ENCODE peak calls at places on chromosomes 12 and 14, in nine cellular contexts. Y is lower lobe of right lung, K is GM23248, X is kidney, V is neural progenitor cell, A is Peyer's patch, G is tibial artery, P is heart left ventricle, T is prostate gland. J is an unnamed sample.

GRCh38 chr14:83255727-83256090 is 1722.1 kb upstream of the SEL1L start:
- DNase-seq in P (no peak), Y (no peak), V (no peak), K (no peak), T (no peak), X (no peak), A (no peak), G (no peak), J (no peak)

GRCh38 chr14:92928961-92929688 is 6.2 kb downstream of the CHGA start:
- DNase-seq in X (no peak), P (no peak), Y (no peak), T (no peak), V (no peak), G (no peak), A (no peak), K (no peak), J (no peak)

GRCh38 chr14:105979446-105979845 is 453.1 kb downstream of the TMEM121 start:
- DNase-seq in X (no peak), P (no peak), T (no peak), V (no peak), G (no peak), K (no peak), A (no peak), Y (no peak), J (no peak)

GRCh38 chr12:42236017-42236416 is 2.0 kb downstream of the YAF2 start:
- DNase-seq in T (no peak), P (no peak), V (no peak), K (peak), G (no peak), X (no peak), Y (no peak), A (no peak), J (no peak)

GRCh38 chr12:92403210-92404175 is 257.8 kb upstream of the BTG1 start:
- DNase-seq in T (no peak), A (peak), G (no peak), P (no peak), K (no peak), X (no peak), V (no peak), Y (no peak), J (no peak)

GRCh38 chr12:116594325-116595038 is 35.3 kb downstream of the MAP1LC3B2 start:
- DNase-seq in G (peak), Y (peak), X (no peak), K (no peak), P (peak), A (peak), T (no peak), V (no peak), J (no peak)

GRCh38 chr12:49020441-49020840 is 1.9 kb upstream of the PRKAG1 start:
- DNase-seq in V (no peak), Y (no peak), G (no peak), P (no peak), K (no peak), T (no peak), A (no peak), X (no peak), J (no peak)

GRCh38 chr12:113088971-113089756 is 32.6 kb downstream of the DTX1 start:
- DNase-seq in A (peak), T (no peak), G (no peak), P (no peak), V (no peak), X (no peak), Y (no peak), K (no peak), J (no peak)

GRCh38 chr14:44962573-44963528 is 861 bp downstream of the TOGARAM1 start:
- DNase-seq in Y (peak), V (peak), K (peak), A (peak), X (peak), P (peak), T (peak), G (peak), J (peak)

GRCh38 chr12:115752913-115753726 is 524.4 kb downstream of the MED13L start:
- DNase-seq in K (peak), A (no peak), G (no peak), V (peak), Y (no peak), P (peak), T (peak), X (no peak), J (peak)

GRCh38 chr12:63857771-63858670 is 13.5 kb downstream of the SRGAP1 start:
- DNase-seq in A (no peak), P (no peak), G (no peak), T (no peak), V (no peak), K (peak), X (no peak), Y (no peak), J (no peak)

GRCh38 chr12:2833810-2834209 is 1.0 kb downstream of the NRIP2 start:
- DNase-seq in T (no peak), Y (no peak), P (peak), K (no peak), A (no peak), X (peak), V (no peak), G (no peak), J (no peak)

GRCh38 chr12:53623526-53623925 is 2.7 kb downstream of the ATF7 start:
- DNase-seq in A (no peak), K (peak), P (peak), V (no peak), X (no peak), T (peak), Y (no peak), G (no peak), J (no peak)

DNA sequence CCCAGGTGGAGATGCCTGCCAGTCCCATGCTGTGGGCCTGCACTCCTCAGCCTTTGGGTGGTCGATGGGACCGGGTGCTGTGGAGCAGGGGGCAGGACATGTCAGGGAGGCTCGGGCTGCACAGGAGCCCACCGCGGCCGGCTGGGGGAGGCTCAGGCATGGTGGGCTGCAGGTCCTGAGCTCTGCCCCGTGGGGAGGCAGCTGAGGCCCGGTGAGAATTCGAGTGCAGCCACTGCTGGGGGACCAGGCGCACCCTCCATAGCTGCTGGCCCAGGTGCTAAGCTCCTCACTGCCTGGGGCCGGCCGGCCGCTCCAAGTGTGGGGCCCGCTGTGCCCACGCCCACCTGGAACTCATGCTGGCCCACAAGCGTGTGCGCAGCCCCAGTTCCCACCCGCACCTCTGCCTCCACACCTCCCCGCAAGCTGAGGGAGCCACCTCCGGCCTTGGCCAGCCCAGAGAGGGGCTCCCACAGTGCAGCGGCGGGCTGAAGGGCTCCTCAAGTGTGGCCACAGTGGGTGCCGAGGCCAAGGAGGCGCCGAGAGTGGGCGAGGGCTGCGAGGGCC is 49.6 kb downstream of the DACT1 start:
- DNase-seq in A (no peak), T (no peak), Y (no peak), V (no peak), G (no peak), K (no peak), X (peak), P (no peak), J (no peak)
- H3K27ac ChIP-seq in A (no peak), T (no peak), Y (no peak), V (no peak), G (no peak), K (no peak), X (no peak), P (no peak), J (no peak)

GRCh38 chr12:12499909-12500604 is 62.6 kb downstream of the DUSP16 start:
- DNase-seq in G (no peak), V (no peak), X (no peak), Y (no peak), P (no peak), T (no peak), K (no peak), A (no peak), J (no peak)

GRCh38 chr12:12505544-12506501 is 56.8 kb downstream of the DUSP16 start:
- DNase-seq in X (no peak), A (no peak), G (no peak), Y (no peak), T (no peak), K (peak), P (no peak), V (no peak), J (no peak)

GRCh38 chr12:12501121-12501520 is 61.5 kb downstream of the DUSP16 start:
- DNase-seq in X (no peak), P (no peak), G (no peak), V (no peak), A (no peak), Y (no peak), K (no peak), T (no peak), J (no peak)

GRCh38 chr12:12503384-12504078 is 59.1 kb downstream of the DUSP16 start:
- DNase-seq in V (peak), G (no peak), T (no peak), Y (no peak), P (no peak), K (no peak), X (no peak), A (peak), J (no peak)

GRCh38 chr12:12502813-12503146 is 59.9 kb downstream of the DUSP16 start:
- DNase-seq in Y (no peak), K (no peak), A (no peak), G (no peak), V (no peak), T (no peak), P (no peak), X (no peak), J (no peak)
- H3K27ac ChIP-seq in Y (no peak), K (no peak), A (no peak), G (no peak), V (no peak), T (no peak), P (no peak), X (no peak), J (no peak)

GRCh38 chr14:60734465-60735242 is at the start of gene MNAT1:
- DNase-seq in G (peak), X (peak), T (peak), Y (peak), P (peak), K (peak), A (peak), V (peak), J (peak)
- H3K27ac ChIP-seq in G (peak), X (peak), T (peak), Y (peak), P (peak), K (peak), A (peak), V (peak), J (peak)

GRCh38 chr12:123134755-123135282 is 16.1 kb downstream of the PITPNM2 start:
- DNase-seq in A (no peak), V (no peak), P (no peak), K (no peak), Y (no peak), T (no peak), G (no peak), X (no peak), J (no peak)
- H3K27ac ChIP-seq in A (no peak), V (no peak), P (no peak), K (no peak), Y (peak), T (no peak), G (no peak), X (no peak), J (no peak)

GRCh38 chr12:27711957-27712356 is 1.3 kb downstream of the MRPS35 start:
- DNase-seq in A (no peak), Y (no peak), X (no peak), V (no peak), T (no peak), K (no peak), G (no peak), P (no peak), J (no peak)

GRCh38 chr12:27709932-27710591 is 570 bp upstream of the MRPS35 start:
- DNase-seq in V (no peak), G (no peak), Y (no peak), T (peak), P (no peak), X (no peak), A (peak), K (peak), J (peak)

GRCh38 chr12:27710592-27711311 is at the start of gene MRPS35:
- DNase-seq in G (peak), V (peak), Y (peak), A (peak), K (peak), P (peak), T (peak), X (peak), J (peak)

GRCh38 chr12:27709212-27709931 is 1.3 kb upstream of the MRPS35 start:
- DNase-seq in V (no peak), T (no peak), K (no peak), A (no peak), Y (no peak), X (no peak), P (no peak), G (no peak), J (no peak)

GRCh38 chr12:27711312-27711682 is 665 bp downstream of the MRPS35 start:
- DNase-seq in X (no peak), G (no peak), K (no peak), A (no peak), V (no peak), P (no peak), Y (no peak), T (no peak), J (no peak)
- H3K27ac ChIP-seq in X (no peak), G (peak), K (peak), A (peak), V (no peak), P (peak), Y (peak), T (peak), J (peak)

GRCh38 chr14:100693877-100694578 is 32.7 kb upstream of the DLK1 start:
- DNase-seq in T (no peak), Y (no peak), P (no peak), V (no peak), A (no peak), K (no peak), G (no peak), X (no peak), J (no peak)
- H3K27ac ChIP-seq in T (no peak), Y (no peak), P (no peak), V (no peak), A (no peak), K (no peak), G (no peak), X (no peak), J (no peak)

DNA sequence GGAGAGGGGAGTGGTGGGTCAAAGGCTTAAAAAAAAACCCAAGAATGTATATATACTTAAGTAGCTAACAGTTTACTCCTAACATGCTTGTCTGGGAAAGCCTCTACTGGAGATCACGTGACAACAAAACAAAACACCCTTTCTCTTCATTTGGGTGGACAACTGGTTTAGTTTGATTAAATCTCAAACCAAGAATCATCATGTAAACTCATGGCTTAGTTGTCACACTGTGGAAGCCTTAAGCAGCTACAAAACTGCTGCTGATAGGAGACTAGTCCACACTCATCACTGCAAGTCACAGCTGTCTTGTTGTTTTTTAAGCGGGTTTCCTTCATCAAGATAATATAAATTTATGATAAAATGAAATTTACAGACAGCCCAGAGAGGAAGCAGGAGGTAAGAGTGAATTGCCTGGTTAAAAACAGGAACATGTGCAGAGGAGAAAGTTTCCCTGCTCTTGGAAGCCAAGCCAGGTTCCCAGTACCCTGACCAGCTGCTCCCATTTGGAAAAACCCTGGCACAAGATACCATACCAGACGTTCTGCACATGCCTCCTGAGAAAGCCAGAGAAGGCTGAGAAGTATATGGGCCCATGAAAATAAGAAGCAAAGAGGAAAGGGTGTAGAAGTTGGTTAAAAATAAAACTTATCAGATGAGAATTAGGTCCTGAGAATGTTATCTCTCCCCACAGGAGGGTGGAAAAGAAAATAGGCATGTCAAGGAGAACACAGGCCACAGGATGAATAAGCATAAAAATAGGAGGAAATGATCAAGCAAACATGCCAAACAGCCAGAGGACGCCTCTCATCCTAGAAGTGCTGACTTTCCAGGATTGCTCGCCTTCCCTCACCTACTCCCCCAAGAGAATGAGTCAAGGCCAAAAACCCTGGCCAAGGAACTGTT is 34.0 kb downstream of the EGLN3 start:
- DNase-seq in X (no peak), A (no peak), G (no peak), Y (no peak), T (no peak), K (peak), P (peak), V (no peak), J (no peak)
- H3K27ac ChIP-seq in X (no peak), A (no peak), G (peak), Y (no peak), T (no peak), K (no peak), P (peak), V (no peak), J (no peak)

GRCh38 chr14:68548194-68549056 is 244.4 kb downstream of the ZFP36L1 start:
- DNase-seq in V (peak), A (no peak), X (peak), P (peak), G (peak), K (peak), Y (peak), T (peak), J (peak)

GRCh38 chr14:68547305-68548193 is 245.3 kb downstream of the ZFP36L1 start:
- DNase-seq in K (peak), T (peak), V (no peak), P (peak), G (peak), Y (no peak), X (peak), A (no peak), J (peak)

GRCh38 chr14:68551045-68551683 is 241.7 kb downstream of the ZFP36L1 start:
- DNase-seq in G (no peak), V (no peak), Y (no peak), P (no peak), T (no peak), A (no peak), K (no peak), X (no peak), J (no peak)

GRCh38 chr14:68549966-68550705 is 242.7 kb downstream of the ZFP36L1 start:
- DNase-seq in G (no peak), X (no peak), P (no peak), T (peak), A (no peak), Y (no peak), K (no peak), V (no peak), J (peak)

GRCh38 chr14:68549057-68549421 is 243.8 kb downstream of the ZFP36L1 start:
- DNase-seq in T (no peak), X (no peak), Y (no peak), K (peak), G (peak), P (no peak), A (no peak), V (no peak), J (peak)
- H3K27ac ChIP-seq in T (peak), X (peak), Y (peak), K (peak), G (peak), P (peak), A (peak), V (no peak), J (peak)

GRCh38 chr12:9796346-9796745 is 30.9 kb upstream of the KLRF1 start:
- DNase-seq in P (no peak), V (no peak), X (no peak), G (no peak), T (no peak), A (no peak), K (no peak), Y (no peak), J (no peak)
- H3K27ac ChIP-seq in P (no peak), V (no peak), X (no peak), G (no peak), T (no peak), A (peak), K (no peak), Y (no peak), J (no peak)

J was measured in gastrocnemius medialis.